ENCODE peak calls at places on chromosome 4, in six cellular contexts. Z, P, D, C, M and Q are unnamed samples.

GRCh38 chr4:107737470-107737869 is 17.4 kb upstream of the PAPSS1 start:
- DNase-seq in M (no peak), D (no peak), C (no peak), Z (no peak), P (no peak), Q (no peak)

GRCh38 chr4:105994841-105995240 is 99.6 kb downstream of the NPNT start:
- DNase-seq in P (no peak), D (no peak), M (no peak), C (no peak), Z (no peak), Q (no peak)

GRCh38 chr4:31557444-31557843 is 837.3 kb downstream of the PCDH7 start:
- DNase-seq in D (peak; percentile 3), M (no peak), C (no peak), Z (no peak), P (no peak), Q (no peak)

GRCh38 chr4:54226399-54227260 is 2.5 kb upstream of the PDGFRA start:
- DNase-seq in D (peak; percentile 89), P (peak; percentile 73), M (peak; percentile 14), Z (no peak), C (no peak), Q (peak; percentile 40)

GRCh38 chr4:115361781-115362180 is 248.4 kb upstream of the NDST4 start:
- DNase-seq in C (no peak), P (no peak), D (peak; percentile 16), Z (no peak), M (no peak), Q (no peak)

GRCh38 chr4:124499266-124499665 is 213.3 kb downstream of the ANKRD50 start:
- DNase-seq in M (no peak), D (peak; percentile 31), Z (no peak), C (no peak), P (no peak), Q (no peak)

GRCh38 chr4:87007345-87008181 is 72.8 kb downstream of the AFF1 start:
- DNase-seq in Z (peak; percentile 37), P (peak; percentile 70), D (peak; percentile 71), C (no peak), M (peak; percentile 44), Q (peak; percentile 49)

GRCh38 chr4:120156115-120156718 is 89.6 kb upstream of the MAD2L1 start:
- DNase-seq in Z (peak; percentile 29), D (peak; percentile 93), P (peak; percentile 31), M (peak; percentile 38), C (no peak), Q (no peak)

GRCh38 chr4:56049428-56050212 is 100.9 kb downstream of the CEP135 start:
- DNase-seq in C (no peak), M (peak; percentile 10), Z (peak; percentile 12), P (no peak), D (peak; percentile 22), Q (peak; percentile 57)

GRCh38 chr4:10684631-10685030 is at the start of gene CLNK:
- DNase-seq in D (no peak), Z (no peak), C (no peak), M (no peak), P (no peak), Q (no peak)

GRCh38 chr4:182139481-182139880 is 103.7 kb upstream of the TENM3 start:
- DNase-seq in Z (no peak), D (no peak), C (no peak), P (no peak), M (no peak), Q (no peak)

GRCh38 chr4:32985256-32985655 is 2265.1 kb downstream of the PCDH7 start:
- DNase-seq in Z (no peak), P (no peak), C (no peak), D (peak; percentile 64), M (peak; percentile 20), Q (no peak)

GRCh38 chr4:175882891-175883290 is 70.8 kb upstream of the GPM6A start:
- DNase-seq in P (no peak), D (no peak), Z (no peak), M (no peak), C (no peak), Q (no peak)

GRCh38 chr4:145937021-145937861 is 1.4 kb downstream of the ZNF827 start:
- DNase-seq in Z (peak; percentile 41), M (peak; percentile 73), C (no peak), D (peak; percentile 80), P (peak; percentile 36), Q (peak; percentile 62)

GRCh38 chr4:20416800-20417199 is 165.1 kb downstream of the SLIT2 start:
- DNase-seq in C (no peak), Z (no peak), D (no peak), M (no peak), P (no peak), Q (no peak)

GRCh38 chr4:8019396-8020365 is 80.0 kb upstream of the AFAP1 start:
- DNase-seq in Z (peak; percentile 44), M (no peak), D (no peak), P (no peak), C (no peak), Q (no peak)

GRCh38 chr4:20217951-20218350 is 33.8 kb upstream of the SLIT2 start:
- DNase-seq in Z (no peak), C (no peak), P (no peak), D (no peak), M (no peak), Q (no peak)

GRCh38 chr4:52958232-52958631 is 96.1 kb downstream of the RASL11B start:
- DNase-seq in C (no peak), Z (no peak), P (no peak), D (peak; percentile 19), M (no peak), Q (no peak)

GRCh38 chr4:57410331-57411052 is 300.3 kb upstream of the IGFBP7 start:
- DNase-seq in P (peak; percentile 19), M (no peak), Z (no peak), C (no peak), D (no peak), Q (no peak)

GRCh38 chr4:46123872-46124755 is at the start of gene GABRG1:
- DNase-seq in M (no peak), P (no peak), C (no peak), Z (no peak), D (no peak), Q (no peak)

GRCh38 chr4:153788419-153789276 is at the start of gene SFRP2:
- DNase-seq in C (no peak), Z (no peak), D (no peak), M (no peak), P (no peak), Q (no peak)

GRCh38 chr4:138039010-138039409 is 203.1 kb downstream of the SLC7A11 start:
- DNase-seq in M (no peak), P (no peak), D (peak; percentile 78), Z (no peak), C (no peak), Q (no peak)

GRCh38 chr4:6421397-6421796 is 51.0 kb downstream of the PPP2R2C start:
- DNase-seq in D (no peak), Z (no peak), P (no peak), C (no peak), M (no peak), Q (no peak)

GRCh38 chr4:6420036-6420435 is 52.4 kb downstream of the PPP2R2C start:
- DNase-seq in D (no peak), P (no peak), Z (no peak), C (no peak), M (no peak), Q (no peak)

GRCh38 chr4:6420972-6421371 is 51.4 kb downstream of the PPP2R2C start:
- DNase-seq in M (no peak), Z (no peak), D (no peak), P (no peak), C (no peak), Q (no peak)

GRCh38 chr4:6418193-6418755 is 54.1 kb downstream of the PPP2R2C start:
- DNase-seq in C (no peak), Z (no peak), P (no peak), D (no peak), M (no peak), Q (no peak)

DNA sequence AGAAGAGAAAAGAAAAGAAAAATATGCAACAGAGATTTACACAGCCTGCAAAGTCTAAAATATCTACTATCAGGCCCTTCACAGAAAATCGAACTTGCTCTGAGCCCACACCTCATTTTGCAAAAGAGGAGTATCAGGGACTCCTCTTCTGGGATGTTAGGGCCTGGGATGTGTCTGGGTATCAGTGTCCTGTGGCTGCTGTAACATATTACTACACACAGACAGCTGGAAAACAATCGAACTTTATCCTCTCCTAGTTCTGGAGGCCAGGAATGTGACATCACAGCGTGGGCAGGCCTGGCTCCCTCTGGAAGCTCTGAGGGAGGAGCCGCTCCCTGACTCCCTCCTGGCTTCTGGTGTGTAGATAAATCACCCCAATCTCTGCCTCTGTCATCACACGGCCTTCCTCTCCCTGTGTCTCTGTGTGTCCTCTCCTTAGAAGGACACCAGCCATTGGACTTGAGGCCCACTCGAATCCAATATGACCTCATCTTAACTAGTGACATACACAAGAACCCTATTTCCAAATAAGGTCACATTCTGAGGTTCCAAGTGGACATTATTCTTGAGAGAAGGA is 52.9 kb downstream of the PPP2R2C start:
- DNase-seq in C (no peak), Z (no peak), D (no peak), M (no peak), P (no peak), Q (no peak)
- TF ChIP-seq CTCF in C (no peak), Z (no peak), D (no peak), M (no peak), P (no peak), Q (no peak)

GRCh38 chr4:165464338-165464737 is 85.5 kb downstream of the CPE start:
- DNase-seq in C (no peak), M (no peak), P (no peak), Z (no peak), D (no peak), Q (no peak)

GRCh38 chr4:165458451-165458850 is 79.6 kb downstream of the CPE start:
- DNase-seq in Z (no peak), M (no peak), C (no peak), D (no peak), P (no peak), Q (no peak)

GRCh38 chr4:165461176-165461835 is 82.5 kb downstream of the CPE start:
- DNase-seq in C (no peak), P (peak; percentile 13), M (peak; percentile 53), Z (no peak), D (peak; percentile 60), Q (no peak)

GRCh38 chr4:165464813-165465381 is 86.1 kb downstream of the CPE start:
- DNase-seq in D (peak; percentile 74), C (no peak), Z (peak; percentile 60), P (no peak), M (peak; percentile 25), Q (no peak)

DNA sequence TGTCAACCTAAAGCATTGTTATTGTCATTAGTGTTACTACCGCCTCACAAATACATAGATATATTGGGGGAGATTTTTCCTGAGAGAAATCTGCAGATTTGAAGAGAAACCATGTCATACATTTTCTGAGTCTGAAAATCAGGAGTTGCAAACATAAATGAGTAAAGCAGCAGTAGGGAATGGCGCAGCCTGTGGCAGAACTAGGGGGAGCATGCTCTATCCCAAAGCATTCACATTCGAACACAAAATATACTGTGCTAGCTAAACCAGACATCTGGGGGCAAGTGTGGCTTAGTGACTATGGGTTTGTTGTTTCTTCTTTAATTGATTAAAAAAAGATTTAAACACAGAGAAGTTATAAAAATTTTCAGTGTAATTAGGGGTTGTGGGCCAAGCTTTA is 83.2 kb downstream of the CPE start:
- DNase-seq in C (no peak), Z (no peak), M (no peak), D (no peak), P (no peak), Q (no peak)
- TF ChIP-seq CTCF in C (no peak), Z (no peak), M (peak; percentile 42), D (peak; percentile 33), P (no peak), Q (no peak)

GRCh38 chr4:41192136-41192535 is 22.2 kb downstream of the APBB2 start:
- DNase-seq in Z (no peak), D (no peak), M (no peak), C (no peak), P (no peak), Q (no peak)
- TF ChIP-seq CTCF in Z (no peak), D (no peak), M (no peak), C (no peak), P (no peak), Q (no peak)

GRCh38 chr4:156971623-156972369 is at the start of gene PDGFC:
- DNase-seq in M (peak; percentile 65), C (peak; percentile 50), Z (peak; percentile 71), P (peak; percentile 48), D (peak; percentile 77), Q (peak; percentile 80)
- TF ChIP-seq CTCF in M (peak; percentile 45), C (peak; percentile 53), Z (peak; percentile 66), P (peak; percentile 45), D (peak; percentile 41), Q (peak; percentile 32)